ENCODE peak calls at places on chromosomes 5 and 9, in six cellular contexts. Q is GM23248, X is OCI-LY7, Z is PC-3, N is PC-9, I is Karpas-422. D is an unnamed sample. For H3K9me2, the result is how much of the 10 kb centered on the place peaks cover.

GRCh38 chr5:72599519-72600400 is 92.5 kb upstream of the ZNF366 start:
- DNase-seq in I (no peak), N (no peak), Z (peak), X (no peak), Q (peak), D (no peak)

GRCh38 chr5:103465891-103466290 is 96.7 kb downstream of the NUDT12 start:
- DNase-seq in Z (no peak), X (no peak), N (no peak), Q (peak), I (no peak), D (no peak)

GRCh38 chr9:120859361-120859760 is 16.6 kb upstream of the PSMD5 start:
- DNase-seq in Q (no peak), N (no peak), I (no peak), X (no peak), Z (no peak), D (no peak)

GRCh38 chr9:135075234-135076142 is 12.0 kb upstream of the OLFM1 start:
- DNase-seq in X (no peak), I (no peak), Z (no peak), Q (peak), N (no peak), D (peak)

GRCh38 chr5:113299591-113299990 is 135.2 kb downstream of the TSSK1B start:
- DNase-seq in I (no peak), N (no peak), Z (no peak), Q (no peak), X (no peak), D (no peak)

GRCh38 chr9:131214931-131215330 is 61.4 kb downstream of the FAM78A start:
- DNase-seq in Q (no peak), I (no peak), Z (no peak), X (no peak), N (no peak), D (no peak)

GRCh38 chr9:86449246-86449645 is 95.0 kb upstream of the TUT7 start:
- DNase-seq in X (no peak), I (no peak), Z (no peak), N (no peak), Q (no peak), D (no peak)

GRCh38 chr5:54254482-54255198 is 55.7 kb downstream of the ARL15 start:
- DNase-seq in Z (peak), N (no peak), I (no peak), X (peak), Q (peak), D (peak)

GRCh38 chr9:110115868-110116542 is 92.0 kb downstream of the C9orf152 start:
- DNase-seq in X (no peak), Z (peak), N (peak), Q (peak), I (no peak), D (no peak)

GRCh38 chr9:3525088-3525835 is 539 bp downstream of the RFX3 start:
- DNase-seq in N (peak), X (no peak), Q (peak), Z (no peak), I (no peak), D (peak)

GRCh38 chr5:113503146-113503545 is 10.3 kb upstream of the YTHDC2 start:
- DNase-seq in Q (no peak), I (no peak), Z (no peak), N (no peak), X (no peak), D (no peak)

GRCh38 chr5:147509710-147510651 is at the start of gene DPYSL3:
- DNase-seq in N (peak), Q (peak), Z (peak), I (no peak), X (no peak), D (peak)

GRCh38 chr5:37867634-37868033 is 27.8 kb upstream of the GDNF start:
- DNase-seq in I (peak), X (no peak), N (no peak), Q (peak), Z (no peak), D (peak)

GRCh38 chr9:87882627-87883026 is at the start of gene SPATA31E1:
- DNase-seq in X (no peak), Q (no peak), N (no peak), I (no peak), Z (no peak), D (peak)

GRCh38 chr5:73160239-73160671 is 12.7 kb upstream of the TMEM174 start:
- DNase-seq in Q (no peak), I (peak), X (peak), N (no peak), Z (peak), D (no peak)

GRCh38 chr5:39578887-39579497 is 154.2 kb upstream of the DAB2 start:
- DNase-seq in Q (peak), X (peak), Z (peak), I (peak), N (no peak), D (peak)

GRCh38 chr5:60675286-60675685 is 24.7 kb downstream of the DEPDC1B start:
- DNase-seq in X (no peak), N (no peak), Z (no peak), I (no peak), Q (no peak), D (no peak)

GRCh38 chr9:22773501-22774220 is 327.0 kb downstream of the DMRTA1 start:
- DNase-seq in Q (no peak), Z (no peak), I (no peak), N (no peak), X (no peak), D (no peak)

GRCh38 chr9:78781681-78782080 is 484.8 kb downstream of the PSAT1 start:
- DNase-seq in Q (peak), Z (peak), N (no peak), X (no peak), I (no peak), D (no peak)

GRCh38 chr5:177350776-177351391 is 584 bp downstream of the LMAN2 start:
- DNase-seq in Z (peak), X (no peak), N (no peak), I (no peak), Q (peak), D (no peak)

GRCh38 chr9:132240860-132241482 is 79.1 kb downstream of the NTNG2 start:
- DNase-seq in N (peak), X (peak), Z (peak), I (peak), Q (peak), D (peak)

GRCh38 chr9:101366038-101366756 is 18.6 kb downstream of the BAAT start:
- DNase-seq in Q (peak), X (no peak), Z (no peak), N (no peak), I (no peak), D (no peak)

GRCh38 chr9:96061293-96061987 is 185.9 kb downstream of the ERCC6L2 start:
- DNase-seq in X (no peak), I (peak), Z (peak), Q (peak), N (peak), D (peak)

GRCh38 chr9:129547869-129548570 is 72.9 kb downstream of the C9orf50 start:
- DNase-seq in Z (no peak), I (no peak), N (no peak), Q (peak), X (no peak), D (no peak)

GRCh38 chr9:33263131-33263935 is 1.2 kb downstream of the BAG1 start:
- DNase-seq in N (no peak), Q (peak), Z (peak), X (peak), I (peak), D (peak)

GRCh38 chr5:171650605-171651004 is 135.0 kb upstream of the SMIM23 start:
- DNase-seq in N (no peak), X (no peak), Q (no peak), Z (no peak), I (no peak), D (no peak)

GRCh38 chr5:171649002-171649401 is 136.6 kb upstream of the SMIM23 start:
- DNase-seq in Q (no peak), X (no peak), I (no peak), N (no peak), Z (no peak), D (no peak)

GRCh38 chr5:171647900-171648253 is 137.7 kb upstream of the SMIM23 start:
- DNase-seq in Q (no peak), X (no peak), N (no peak), I (no peak), Z (no peak), D (no peak)

GRCh38 chr5:171648279-171648774 is 137.3 kb upstream of the SMIM23 start:
- DNase-seq in X (no peak), N (no peak), I (no peak), Q (no peak), Z (no peak), D (no peak)

GRCh38 chr5:171651102-171651501 is 134.5 kb upstream of the SMIM23 start:
- DNase-seq in Q (no peak), I (no peak), Z (no peak), X (no peak), N (no peak), D (no peak)
- H3K9me2 ChIP-seq in Q (under half), I (under half), Z (under half), X (under half), N (under half), D (under half)

GRCh38 chr9:116942593-116943061 is 255.5 kb downstream of the TRIM32 start:
- DNase-seq in X (no peak), I (no peak), Z (no peak), Q (no peak), N (no peak), D (no peak)
- H3K9me2 ChIP-seq in X (under half), I (under half), Z (under half), Q (under half), N (under half), D (under half)

DNA sequence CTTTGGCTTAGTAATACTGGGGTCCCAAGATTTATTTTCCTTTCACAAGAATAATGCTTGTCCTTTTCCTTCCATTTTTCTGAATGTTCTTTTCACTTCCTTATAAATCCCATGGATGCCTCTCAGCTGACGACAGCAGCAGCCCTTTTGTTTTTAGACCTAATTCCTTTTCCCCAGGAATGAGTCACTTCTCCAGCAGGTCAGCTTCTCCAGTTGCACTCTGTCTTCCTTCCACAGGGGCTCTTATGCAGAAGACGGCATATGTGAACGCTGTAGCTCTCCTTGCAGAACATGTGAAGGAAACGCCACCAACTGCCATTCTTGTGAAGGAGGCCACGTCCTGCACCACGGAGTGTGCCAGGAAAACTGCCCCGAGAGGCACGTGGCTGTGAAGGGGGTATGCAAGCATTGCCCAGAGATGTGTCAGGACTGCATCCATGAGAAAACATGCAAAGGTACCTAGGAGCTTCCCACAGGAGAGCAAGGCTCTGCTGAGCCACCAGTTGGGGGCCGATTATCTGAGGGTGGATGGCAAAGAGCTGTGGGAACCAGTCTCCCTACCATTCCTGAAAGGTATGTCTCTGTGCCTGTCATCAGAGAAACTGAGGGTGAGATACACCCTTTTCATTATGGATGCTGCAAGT is 72.9 kb downstream of the RFK start:
- DNase-seq in X (no peak), Q (peak), N (peak), Z (peak), I (no peak), D (no peak)
- H3K9me2 ChIP-seq in X (under half), Q (under half), N (under half), Z (under half), I (under half), D (under half)

DNA sequence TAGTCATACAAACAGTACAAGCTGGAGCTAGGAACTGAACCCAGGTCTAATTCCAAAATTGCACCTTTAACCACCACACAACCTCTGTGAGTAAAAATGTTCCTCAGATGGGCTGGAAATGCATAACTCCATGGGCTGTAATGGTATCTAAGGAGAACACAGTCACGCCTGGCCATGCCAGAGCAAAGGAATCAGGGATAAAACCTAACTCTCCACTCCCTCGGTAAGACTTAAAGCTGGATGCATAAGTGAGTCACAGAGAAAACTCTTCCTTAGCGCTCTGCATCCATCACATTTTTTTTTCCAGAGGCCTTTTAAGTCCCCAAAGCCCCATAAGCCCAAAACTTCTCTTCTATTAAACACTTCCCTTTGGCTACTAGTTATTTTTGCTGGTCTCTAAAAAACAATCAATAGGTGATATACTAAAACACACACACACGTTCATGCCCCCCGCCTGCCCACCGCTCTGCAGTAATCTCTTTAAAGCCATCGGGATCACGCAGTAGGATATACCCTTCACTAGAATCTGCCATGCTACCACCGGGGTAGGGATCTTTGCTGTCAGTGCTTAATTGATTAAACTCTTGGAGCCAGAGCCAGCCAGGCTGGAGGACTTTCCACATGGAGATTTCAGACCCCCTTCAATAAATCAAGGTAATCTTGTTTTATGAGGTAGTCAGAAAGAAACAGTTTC is 213.0 kb downstream of the MAPKAP1 start:
- DNase-seq in X (no peak), I (no peak), Q (peak), N (no peak), Z (no peak), D (no peak)
- H3K9me2 ChIP-seq in X (under half), I (under half), Q (under half), N (under half), Z (under half), D (under half)

GRCh38 chr9:107335331-107335730 is 52.3 kb downstream of the RAD23B start:
- DNase-seq in X (no peak), N (no peak), Q (no peak), Z (no peak), I (no peak), D (no peak)

GRCh38 chr9:107332883-107333282 is 49.8 kb downstream of the RAD23B start:
- DNase-seq in Q (no peak), Z (no peak), N (no peak), I (no peak), X (no peak), D (no peak)

GRCh38 chr9:107334103-107334776 is 51.2 kb downstream of the RAD23B start:
- DNase-seq in Q (no peak), N (no peak), X (no peak), Z (no peak), I (no peak), D (no peak)

GRCh38 chr9:107330420-107330819 is 47.3 kb downstream of the RAD23B start:
- DNase-seq in N (no peak), I (no peak), Z (no peak), Q (no peak), X (no peak), D (no peak)

DNA sequence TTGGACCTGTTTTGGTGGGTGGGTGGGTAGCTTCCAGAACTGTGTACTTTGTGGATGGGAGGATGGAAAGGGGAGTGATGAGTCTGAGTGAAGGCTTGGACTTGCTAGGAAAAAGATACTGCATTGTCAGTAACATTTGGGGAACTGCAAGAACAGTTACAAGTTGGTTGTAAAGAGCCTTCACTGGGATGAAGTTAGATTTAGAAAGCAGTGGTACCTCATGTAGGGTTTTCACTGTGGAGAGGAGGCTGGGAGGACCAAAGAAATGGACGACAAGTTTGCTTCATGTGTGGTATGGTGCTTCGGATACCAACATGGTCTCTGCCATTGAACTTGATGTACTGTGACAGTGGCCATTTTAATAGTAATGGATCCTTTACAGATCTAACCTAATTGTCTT is 50.3 kb downstream of the RAD23B start:
- DNase-seq in X (no peak), I (no peak), Z (no peak), Q (no peak), N (no peak), D (no peak)
- H3K9me2 ChIP-seq in X (under half), I (under half), Z (under half), Q (under half), N (under half), D (under half)

GRCh38 chr9:99113418-99114048 is 8.6 kb downstream of the TGFBR1 start:
- DNase-seq in N (no peak), I (no peak), X (no peak), Z (no peak), Q (no peak), D (no peak)

GRCh38 chr9:99115947-99116543 is 11.1 kb downstream of the TGFBR1 start:
- DNase-seq in I (no peak), N (no peak), X (no peak), Z (no peak), Q (no peak), D (peak)

GRCh38 chr9:99114846-99115500 is 10.1 kb downstream of the TGFBR1 start:
- DNase-seq in I (no peak), Q (no peak), X (no peak), N (no peak), Z (no peak), D (no peak)

GRCh38 chr9:99114049-99114440 is 9.1 kb downstream of the TGFBR1 start:
- DNase-seq in X (no peak), N (no peak), Q (no peak), I (no peak), Z (no peak), D (no peak)

DNA sequence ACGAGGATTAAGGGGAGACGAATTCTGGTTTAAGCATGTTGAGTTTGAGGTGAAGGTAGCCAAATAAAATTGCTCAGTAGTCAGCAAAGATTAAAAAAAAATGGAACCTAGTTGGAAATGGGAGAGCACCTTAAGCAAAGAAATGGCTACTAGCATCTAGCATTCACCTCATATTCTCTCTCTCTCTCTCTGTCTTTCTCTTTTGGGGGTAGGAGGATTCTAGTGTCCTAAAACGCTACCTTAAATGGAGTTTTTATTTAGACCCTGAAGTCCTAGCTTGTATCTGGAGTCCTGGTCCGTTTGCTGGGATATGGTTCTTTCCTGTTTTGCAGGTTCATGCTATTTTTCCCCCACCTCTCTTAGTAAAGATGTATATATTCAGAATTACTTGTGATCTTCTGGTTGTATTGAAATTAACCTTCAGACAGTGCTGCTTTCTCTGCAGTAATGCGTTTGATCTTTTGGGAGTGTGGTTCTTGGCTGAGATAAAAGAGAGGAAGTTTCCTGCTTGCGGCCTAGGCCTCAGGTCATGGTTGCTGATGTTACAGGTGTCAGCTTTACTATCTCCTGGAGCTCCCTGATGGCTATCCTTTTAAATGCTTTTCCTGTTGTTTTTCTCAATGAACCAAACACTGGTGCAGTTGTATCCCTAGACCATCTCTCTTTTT is 8.0 kb downstream of the TGFBR1 start:
- DNase-seq in X (peak), N (no peak), Q (no peak), Z (no peak), I (no peak), D (peak)
- H3K9me2 ChIP-seq in X (under half), N (under half), Q (under half), Z (under half), I (under half), D (under half)

DNA sequence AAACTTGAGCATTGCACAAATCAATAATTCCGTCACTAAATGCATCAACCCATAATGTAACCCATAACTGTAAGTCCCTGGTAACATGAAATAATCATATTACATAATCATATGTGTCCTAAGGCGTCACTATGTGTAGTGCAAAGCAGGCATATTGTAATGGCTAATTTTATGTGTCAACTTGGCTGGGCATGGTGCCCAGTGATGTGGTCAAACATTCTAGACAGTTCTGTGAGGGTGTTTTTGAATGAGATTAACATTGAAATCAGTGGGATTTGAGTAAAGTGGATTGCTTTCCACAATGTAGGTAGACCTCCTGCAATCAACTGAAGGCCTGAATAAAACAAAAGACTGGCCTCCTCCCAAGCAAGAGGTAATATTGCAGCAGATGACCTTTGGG is 794.4 kb upstream of the ACO1 start:
- DNase-seq in N (no peak), I (no peak), Q (peak), Z (peak), X (no peak), D (no peak)
- H3K9me2 ChIP-seq in N (under half), I (under half), Q (under half), Z (under half), X (under half), D (under half)

GRCh38 chr5:79672392-79672791 is 17.2 kb upstream of the CMYA5 start:
- DNase-seq in Q (no peak), N (no peak), X (no peak), I (no peak), Z (no peak), D (no peak)
- H3K9me2 ChIP-seq in Q (under half), N (under half), X (under half), I (under half), Z (under half), D (under half)

GRCh38 chr5:5686356-5686755 is 263.9 kb downstream of the ICE1 start:
- DNase-seq in I (no peak), Q (no peak), N (no peak), Z (no peak), X (no peak), D (no peak)
- H3K9me2 ChIP-seq in I (under half), Q (under half), N (under half), Z (under half), X (under half), D (under half)

DNA sequence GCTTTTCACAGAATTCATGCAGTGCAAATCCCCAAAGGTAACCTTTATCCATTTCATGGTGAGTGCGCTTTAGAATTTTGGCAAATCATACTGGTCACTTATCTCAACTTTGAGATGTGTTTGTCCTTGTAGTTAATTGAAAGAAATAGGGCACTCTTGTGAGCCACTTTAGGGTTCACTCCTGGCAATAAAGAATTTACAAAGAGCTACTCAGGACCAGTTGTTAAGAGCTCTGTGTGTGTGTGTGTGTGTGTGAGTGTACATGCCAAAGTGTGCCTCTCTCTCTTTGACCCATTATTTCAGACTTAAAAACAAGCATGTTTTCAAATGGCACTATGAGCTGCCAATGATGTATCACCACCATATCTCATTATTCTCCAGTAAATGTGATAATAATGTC is 21.3 kb downstream of the PCA3 start:
- DNase-seq in X (no peak), I (no peak), Q (no peak), N (no peak), Z (no peak), D (no peak)
- H3K9me2 ChIP-seq in X (under half), I (under half), Q (under half), N (under half), Z (under half), D (under half)

D was measured in GM23338.